ENCODE peak calls at places on chromosomes 12 and 14, in six cellular contexts. O is activated CD4-positive, alpha-beta T cell treated with anti-CD3 and anti-CD28 coated beads, Interleukin-2, amount 50 U/mL, for 48 hours; P is stimulated activated CD4-positive, alpha-beta T cell treated with anti-CD3 and anti-CD28 coated beads, Interleukin-15, amount 100 ng/mL, for 24 hours; G is choroid plexus epithelial cell; X is NCI-H1092 treated with DMSO at 0.1 percent for 48 hours; J is AG20443. U is an unnamed sample.

GRCh38 chr12:8077207-8077606 is 4.9 kb upstream of the NECAP1 start:
- DNase-seq in O (no peak), P (no peak), G (no peak), X (no peak), J (peak), U (peak)

GRCh38 chr14:53954551-53955233 is 1.9 kb downstream of the BMP4 start:
- DNase-seq in O (peak), P (peak), G (peak), X (no peak), J (no peak), U (peak)

GRCh38 chr14:104426771-104427125 is 152.8 kb upstream of the C14orf180 start:
- DNase-seq in O (no peak), P (no peak), G (no peak), X (no peak), J (no peak), U (no peak)

GRCh38 chr14:23067847-23068791 is 10.8 kb upstream of the CDH24 start:
- DNase-seq in O (no peak), P (no peak), G (no peak), X (no peak), J (no peak), U (no peak)

GRCh38 chr14:95257521-95257920 is 62.2 kb downstream of the CLMN start:
- DNase-seq in O (no peak), P (no peak), G (no peak), X (no peak), J (no peak), U (no peak)

GRCh38 chr12:14841761-14842160 is 1.6 kb downstream of the ART4 start:
- DNase-seq in O (no peak), P (no peak), G (peak), X (no peak), J (peak), U (no peak)

GRCh38 chr12:13052414-13052813 is 8.2 kb downstream of the FAM234B start:
- DNase-seq in O (no peak), P (no peak), G (no peak), X (no peak), J (no peak), U (no peak)

GRCh38 chr14:90397401-90398314 is 829 bp downstream of the CALM1 start:
- DNase-seq in O (peak), P (peak), G (peak), X (peak), J (peak), U (peak)

GRCh38 chr12:49664591-49665146 is 41.3 kb downstream of the PRPF40B start:
- DNase-seq in O (no peak), P (no peak), G (no peak), X (no peak), J (no peak), U (no peak)

GRCh38 chr12:69569236-69569635 is 16.0 kb upstream of the CCT2 start:
- DNase-seq in O (no peak), P (no peak), G (peak), X (no peak), J (peak), U (peak)

GRCh38 chr14:96811265-96811664 is 14.1 kb downstream of the VRK1 start:
- DNase-seq in O (no peak), P (no peak), G (peak), X (no peak), J (peak), U (peak)

GRCh38 chr12:97805086-97805485 is 342.5 kb downstream of the RMST start:
- DNase-seq in O (no peak), P (no peak), G (no peak), X (no peak), J (no peak), U (no peak)